ENCODE peak calls at places on chromosomes 3 and 15, in seven cellular contexts. One of them, this sample, is unnamed.
A peak's percentile ranks its signal among the peaks of the same experiment; 100 is the strongest.

GRCh38 chr3:134699141-134699711 is 48.4 kb upstream of the KY start:
- DNase-seq in ACHN: no peak
- DNase-seq in stimulated activated CD4-positive, alpha-beta T cell treated with anti-CD3 and anti-CD28 coated beads, Interleukin-12 subunit alpha, Interleukin-12 subunit beta, amount 100 ng/mL, for 48 hours: no peak
- DNase-seq in SJSA1: no peak
- DNase-seq in RKO: no peak
- DNase-seq in NCI-H1694: no peak
- DNase-seq in GM04504: no peak
- DNase-seq in this sample: no peak

GRCh38 chr3:197224034-197224444 is 74.4 kb downstream of the DLG1 start:
- DNase-seq in SJSA1: peak; percentile 29
- DNase-seq in RKO: peak; percentile 71
- DNase-seq in stimulated activated CD4-positive, alpha-beta T cell treated with anti-CD3 and anti-CD28 coated beads, Interleukin-12 subunit alpha, Interleukin-12 subunit beta, amount 100 ng/mL, for 48 hours: no peak
- DNase-seq in GM04504: peak; percentile 9
- DNase-seq in ACHN: peak; percentile 64
- DNase-seq in NCI-H1694: peak; percentile 49
- DNase-seq in this sample: no peak

GRCh38 chr3:151460240-151460639 is 621 bp downstream of the IGSF10 start:
- DNase-seq in NCI-H1694: no peak
- DNase-seq in stimulated activated CD4-positive, alpha-beta T cell treated with anti-CD3 and anti-CD28 coated beads, Interleukin-12 subunit alpha, Interleukin-12 subunit beta, amount 100 ng/mL, for 48 hours: no peak
- DNase-seq in SJSA1: no peak
- DNase-seq in ACHN: no peak
- DNase-seq in GM04504: no peak
- DNase-seq in RKO: no peak
- DNase-seq in this sample: no peak

GRCh38 chr15:78679089-78679511 is 38.1 kb upstream of the CHRNB4 start:
- DNase-seq in stimulated activated CD4-positive, alpha-beta T cell treated with anti-CD3 and anti-CD28 coated beads, Interleukin-12 subunit alpha, Interleukin-12 subunit beta, amount 100 ng/mL, for 48 hours: no peak
- DNase-seq in GM04504: no peak
- DNase-seq in RKO: no peak
- DNase-seq in SJSA1: no peak
- DNase-seq in NCI-H1694: no peak
- DNase-seq in ACHN: no peak
- DNase-seq in this sample: no peak

GRCh38 chr3:190446492-190447301 is 3.0 kb downstream of the TMEM207 start:
- DNase-seq in NCI-H1694: no peak
- DNase-seq in RKO: no peak
- DNase-seq in ACHN: no peak
- DNase-seq in SJSA1: no peak
- DNase-seq in stimulated activated CD4-positive, alpha-beta T cell treated with anti-CD3 and anti-CD28 coated beads, Interleukin-12 subunit alpha, Interleukin-12 subunit beta, amount 100 ng/mL, for 48 hours: no peak
- DNase-seq in GM04504: no peak
- DNase-seq in this sample: no peak

GRCh38 chr3:46847744-46848143 is 15.5 kb downstream of the MYL3 start:
- DNase-seq in ACHN: no peak
- DNase-seq in GM04504: no peak
- DNase-seq in NCI-H1694: no peak
- DNase-seq in RKO: no peak
- DNase-seq in stimulated activated CD4-positive, alpha-beta T cell treated with anti-CD3 and anti-CD28 coated beads, Interleukin-12 subunit alpha, Interleukin-12 subunit beta, amount 100 ng/mL, for 48 hours: no peak
- DNase-seq in SJSA1: no peak
- DNase-seq in this sample: no peak

GRCh38 chr3:107676469-107677309 is 153.9 kb downstream of the BBX start:
- DNase-seq in stimulated activated CD4-positive, alpha-beta T cell treated with anti-CD3 and anti-CD28 coated beads, Interleukin-12 subunit alpha, Interleukin-12 subunit beta, amount 100 ng/mL, for 48 hours: no peak
- DNase-seq in ACHN: peak; percentile 39
- DNase-seq in GM04504: no peak
- DNase-seq in SJSA1: no peak
- DNase-seq in NCI-H1694: peak; percentile 68
- DNase-seq in RKO: peak; percentile 74
- DNase-seq in this sample: no peak

GRCh38 chr15:35445891-35446290 is 100.1 kb downstream of the DPH6 start:
- DNase-seq in ACHN: no peak
- DNase-seq in GM04504: no peak
- DNase-seq in SJSA1: no peak
- DNase-seq in NCI-H1694: no peak
- DNase-seq in RKO: no peak
- DNase-seq in stimulated activated CD4-positive, alpha-beta T cell treated with anti-CD3 and anti-CD28 coated beads, Interleukin-12 subunit alpha, Interleukin-12 subunit beta, amount 100 ng/mL, for 48 hours: no peak
- DNase-seq in this sample: no peak

GRCh38 chr3:158847466-158847849 is 45.6 kb downstream of the MFSD1 start:
- DNase-seq in ACHN: no peak
- DNase-seq in RKO: no peak
- DNase-seq in SJSA1: no peak
- DNase-seq in stimulated activated CD4-positive, alpha-beta T cell treated with anti-CD3 and anti-CD28 coated beads, Interleukin-12 subunit alpha, Interleukin-12 subunit beta, amount 100 ng/mL, for 48 hours: no peak
- DNase-seq in GM04504: no peak
- DNase-seq in NCI-H1694: no peak
- DNase-seq in this sample: no peak

GRCh38 chr15:65033659-65034269 is 4.3 kb upstream of the MTFMT start:
- DNase-seq in RKO: peak; percentile 75
- DNase-seq in stimulated activated CD4-positive, alpha-beta T cell treated with anti-CD3 and anti-CD28 coated beads, Interleukin-12 subunit alpha, Interleukin-12 subunit beta, amount 100 ng/mL, for 48 hours: no peak
- DNase-seq in ACHN: peak; percentile 58
- DNase-seq in NCI-H1694: peak; percentile 39
- DNase-seq in GM04504: no peak
- DNase-seq in SJSA1: peak; percentile 60
- DNase-seq in this sample: no peak

GRCh38 chr3:127065138-127065427 is 82.2 kb downstream of the PLXNA1 start:
- DNase-seq in NCI-H1694: no peak
- DNase-seq in stimulated activated CD4-positive, alpha-beta T cell treated with anti-CD3 and anti-CD28 coated beads, Interleukin-12 subunit alpha, Interleukin-12 subunit beta, amount 100 ng/mL, for 48 hours: no peak
- DNase-seq in SJSA1: no peak
- DNase-seq in GM04504: no peak
- DNase-seq in RKO: no peak
- DNase-seq in ACHN: no peak
- DNase-seq in this sample: no peak

GRCh38 chr3:24355806-24356205 is 138.8 kb downstream of the THRB start:
- DNase-seq in stimulated activated CD4-positive, alpha-beta T cell treated with anti-CD3 and anti-CD28 coated beads, Interleukin-12 subunit alpha, Interleukin-12 subunit beta, amount 100 ng/mL, for 48 hours: no peak
- DNase-seq in SJSA1: no peak
- DNase-seq in NCI-H1694: no peak
- DNase-seq in GM04504: no peak
- DNase-seq in RKO: no peak
- DNase-seq in ACHN: no peak
- DNase-seq in this sample: no peak

GRCh38 chr3:31754575-31755278 is 222.0 kb downstream of the STT3B start:
- DNase-seq in SJSA1: no peak
- DNase-seq in ACHN: no peak
- DNase-seq in stimulated activated CD4-positive, alpha-beta T cell treated with anti-CD3 and anti-CD28 coated beads, Interleukin-12 subunit alpha, Interleukin-12 subunit beta, amount 100 ng/mL, for 48 hours: no peak
- DNase-seq in RKO: no peak
- DNase-seq in NCI-H1694: no peak
- DNase-seq in GM04504: no peak
- DNase-seq in this sample: no peak